ENCODE peak calls at places on chromosomes 7 and 10, in five cellular contexts. G is breast epithelium; Q is CD8-positive, alpha-beta T cell; V is cardiac muscle cell; L is left ventricle myocardium inferior. Z is an unnamed sample.

GRCh38 chr10:24519950-24520349 is 203.7 kb downstream of the ARHGAP21 start:
- DNase-seq in G (no peak), Q (peak; percentile 21), V (no peak), L (no peak), Z (no peak)

GRCh38 chr10:48493083-48493871 is 111.6 kb downstream of the ARHGAP22 start:
- DNase-seq in G (no peak), Q (no peak), V (no peak), L (peak; percentile 54), Z (peak; percentile 49)

GRCh38 chr7:32206987-32207386 is 136.8 kb upstream of the PDE1C start:
- DNase-seq in G (no peak), Q (no peak), V (peak; percentile 70), L (peak; percentile 19), Z (no peak)

GRCh38 chr7:20102970-20103369 is 114.2 kb downstream of the MACC1 start:
- DNase-seq in G (no peak), Q (no peak), V (no peak), L (no peak), Z (no peak)

GRCh38 chr7:134067164-134067563 is 60.0 kb upstream of the LRGUK start:
- DNase-seq in G (no peak), Q (no peak), V (no peak), L (no peak), Z (no peak)

GRCh38 chr10:62182171-62182570 is 86.5 kb downstream of the RTKN2 start:
- DNase-seq in G (no peak), Q (no peak), V (no peak), L (no peak), Z (no peak)

GRCh38 chr10:117450940-117451339 is 75.7 kb upstream of the PDZD8 start:
- DNase-seq in G (no peak), Q (no peak), V (no peak), L (no peak), Z (no peak)

GRCh38 chr7:35647171-35647574 is 47.8 kb downstream of the HERPUD2 start:
- DNase-seq in G (no peak), Q (no peak), V (peak; percentile 38), L (no peak), Z (no peak)

GRCh38 chr10:120963053-120963533 is 111.9 kb downstream of the WDR11 start:
- DNase-seq in G (no peak), Q (no peak), V (no peak), L (no peak), Z (no peak)

DNA sequence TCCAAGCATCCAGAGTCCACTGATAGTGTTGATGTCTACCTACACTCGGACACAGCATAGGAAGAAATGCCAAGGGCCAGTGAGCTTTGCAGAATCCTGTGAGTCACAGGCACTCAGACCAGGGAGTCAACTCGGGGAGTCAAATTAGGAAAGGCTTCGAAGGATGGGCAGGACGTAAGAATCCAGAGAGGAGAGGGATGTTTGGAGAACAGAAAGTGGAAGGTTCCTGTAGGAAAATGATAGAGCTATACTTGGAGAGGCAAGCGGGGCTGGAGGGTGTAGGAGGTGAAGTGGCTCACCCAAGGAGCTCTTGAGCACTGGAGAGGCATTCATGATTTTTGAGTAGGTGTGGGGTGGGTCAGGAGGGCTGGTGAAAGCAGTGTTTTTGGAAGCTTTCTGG is 3.0 kb downstream of the ZYX start:
- DNase-seq in G (no peak), Q (no peak), V (no peak), L (no peak), Z (peak; percentile 74)
- H3K4me3 ChIP-seq in G (peak overlapping the region; percentile 94), Q (no peak overlapping the region), V (no peak overlapping the region), L (peak overlapping the region; percentile 98), Z (peak overlapping the region; percentile 98)

GRCh38 chr10:8054243-8054497 is 318 bp upstream of the GATA3 start:
- DNase-seq in G (peak; percentile 69), Q (no peak), V (no peak), L (no peak), Z (no peak)

GRCh38 chr10:8054498-8055407 is at the start of gene GATA3:
- DNase-seq in G (peak; percentile 93), Q (peak; percentile 80), V (peak; percentile 82), L (peak; percentile 62), Z (peak; percentile 38)

GRCh38 chr10:8056378-8056777 is 1.9 kb downstream of the GATA3 start:
- DNase-seq in G (no peak), Q (no peak), V (no peak), L (no peak), Z (no peak)

GRCh38 chr10:8056891-8057331 is 2.4 kb downstream of the GATA3 start:
- DNase-seq in G (no peak), Q (peak; percentile 60), V (no peak), L (no peak), Z (no peak)

GRCh38 chr10:8055420-8056349 is 1.2 kb downstream of the GATA3 start:
- DNase-seq in G (peak; percentile 52), Q (peak; percentile 43), V (no peak), L (no peak), Z (no peak)
- H3K27ac ChIP-seq in G (peak overlapping the region; percentile 91), Q (peak overlapping the region; percentile 74), V (no peak overlapping the region), L (peak overlapping the region; percentile 74), Z (no peak overlapping the region)

GRCh38 chr7:151871904-151872303 is 5.0 kb downstream of the PRKAG2 start:
- DNase-seq in G (no peak), Q (no peak), V (no peak), L (peak; percentile 13), Z (no peak)
- TF ChIP-seq CTCF in G (no peak), Q (no peak), V (no peak), L (no peak), Z (no peak)

DNA sequence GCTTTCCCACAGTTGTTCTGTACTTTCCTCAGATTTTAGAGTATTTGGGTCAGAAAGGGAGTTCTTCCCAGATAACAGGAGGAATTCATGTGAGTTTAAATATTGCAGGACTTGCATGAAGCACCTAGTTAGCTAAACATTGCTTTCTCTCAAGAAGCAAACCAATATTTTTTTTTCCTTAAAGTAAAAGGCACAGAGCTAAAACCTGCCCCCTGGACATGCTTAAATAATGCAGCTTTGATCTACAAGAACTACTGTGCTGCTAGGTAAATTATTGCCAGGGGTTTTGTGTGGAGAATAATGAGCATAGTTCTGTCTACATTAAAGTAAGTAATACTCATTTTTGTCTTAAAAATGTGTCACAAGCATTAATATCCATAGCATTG is 542 bp upstream of the SOSTDC1 start:
- DNase-seq in G (no peak), Q (no peak), V (no peak), L (no peak), Z (no peak)
- H3K4me3 ChIP-seq in G (no peak overlapping the region), Q (no peak overlapping the region), V (peak overlapping the region; percentile 6), L (peak overlapping the region; percentile 44), Z (no peak overlapping the region)

GRCh38 chr7:2459674-2460073 is 16.5 kb downstream of the GRIFIN start:
- DNase-seq in G (no peak), Q (no peak), V (no peak), L (no peak), Z (no peak)
- H3K27ac ChIP-seq in G (no peak overlapping the region), Q (no peak overlapping the region), V (no peak overlapping the region), L (no peak overlapping the region), Z (no peak overlapping the region)

DNA sequence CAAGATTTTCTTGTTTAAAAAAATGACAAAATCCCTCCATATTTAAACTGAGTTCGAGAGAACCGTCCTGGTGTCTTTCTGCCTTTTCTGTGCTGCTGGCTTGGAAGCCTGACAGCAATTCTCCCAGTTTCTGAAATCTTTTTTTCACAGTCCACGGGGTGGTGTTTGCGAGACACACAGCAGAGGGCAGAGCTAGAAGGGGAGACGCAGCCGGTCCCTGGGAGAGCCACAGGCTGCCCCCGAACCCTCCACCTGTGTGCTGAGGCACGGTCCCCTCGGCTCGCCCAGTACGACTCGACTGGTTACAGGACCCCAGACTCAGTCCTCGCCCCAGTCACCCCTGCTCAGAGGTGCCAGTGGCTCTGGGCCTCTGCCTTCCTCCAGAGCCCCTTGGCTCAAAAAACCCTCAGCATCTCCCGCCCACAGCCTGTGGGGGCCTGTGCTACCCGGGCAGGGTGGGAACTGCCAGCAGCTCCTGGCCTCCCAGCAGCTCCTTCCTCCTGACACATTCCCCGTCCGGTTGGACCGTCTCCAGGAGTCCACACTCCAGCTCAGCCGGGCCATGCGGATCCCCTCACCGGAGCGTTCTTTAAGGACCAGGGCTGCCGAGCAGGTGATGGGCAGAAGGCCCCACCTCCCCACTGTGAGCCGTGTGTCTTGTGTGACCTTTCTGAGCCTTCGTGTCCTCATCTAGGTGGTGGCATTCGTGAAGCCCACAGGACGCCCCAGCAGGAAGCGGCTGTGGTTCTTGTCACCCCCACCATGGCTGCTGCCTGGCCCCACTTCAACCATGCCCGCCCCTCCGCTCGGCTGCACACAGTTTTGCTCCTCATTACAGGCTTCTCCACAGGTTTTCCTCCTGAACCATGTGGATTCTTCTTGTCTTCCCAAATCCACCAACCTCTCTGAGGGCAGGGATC is 52.3 kb upstream of the EN2 start:
- DNase-seq in G (no peak), Q (no peak), V (peak; percentile 7), L (no peak), Z (no peak)
- TF ChIP-seq CTCF in G (no peak), Q (no peak), V (no peak), L (no peak), Z (no peak)

GRCh38 chr10:118459642-118460193 is 117.6 kb upstream of the FAM204A start:
- DNase-seq in G (no peak), Q (peak; percentile 50), V (peak; percentile 78), L (peak; percentile 19), Z (peak; percentile 68)
- H3K4me3 ChIP-seq in G (no peak overlapping the region), Q (no peak overlapping the region), V (no peak overlapping the region), L (no peak overlapping the region), Z (no peak overlapping the region)

GRCh38 chr7:51262796-51263519 is 53.7 kb downstream of the COBL start:
- DNase-seq in G (no peak), Q (no peak), V (no peak), L (no peak), Z (no peak)
- H3K27ac ChIP-seq in G (peak overlapping the region; percentile 82), Q (no peak overlapping the region), V (no peak overlapping the region), L (peak overlapping the region; percentile 84), Z (no peak overlapping the region)

GRCh38 chr7:51189777-51190176 is 126.8 kb downstream of the COBL start:
- DNase-seq in G (no peak), Q (no peak), V (no peak), L (no peak), Z (no peak)

GRCh38 chr7:51186531-51186930 is 130.1 kb downstream of the COBL start:
- DNase-seq in G (no peak), Q (no peak), V (peak; percentile 66), L (peak; percentile 44), Z (no peak)

GRCh38 chr7:51190950-51191349 is 125.7 kb downstream of the COBL start:
- DNase-seq in G (no peak), Q (no peak), V (no peak), L (no peak), Z (no peak)

GRCh38 chr7:51188987-51189386 is 127.6 kb downstream of the COBL start:
- DNase-seq in G (no peak), Q (no peak), V (no peak), L (no peak), Z (no peak)

GRCh38 chr7:51187941-51188340 is 128.7 kb downstream of the COBL start:
- DNase-seq in G (no peak), Q (no peak), V (peak; percentile 72), L (peak; percentile 32), Z (no peak)
- TF ChIP-seq CTCF in G (no peak), Q (no peak), V (no peak), L (peak; percentile 53), Z (no peak)